ENCODE peak calls at places on chromosomes 16 and 17, in four cellular contexts. D is CD4-positive, alpha-beta T cell; X is BJ; P is mammary epithelial cell. H is an unnamed sample.

GRCh38 chr16:27285676-27286196 is 17.2 kb upstream of the NSMCE1 start:
- DNase-seq in D (no peak), X (no peak), P (no peak), H (no peak)

GRCh38 chr17:17380156-17380925 is 77.2 kb downstream of the NT5M start:
- DNase-seq in D (no peak), X (no peak), P (no peak), H (no peak)

GRCh38 chr16:20614201-20615141 is 38.3 kb upstream of the ACSM2B start:
- DNase-seq in D (no peak), X (no peak), P (no peak), H (no peak)

GRCh38 chr17:70144260-70144846 is 25.0 kb upstream of the KCNJ2 start:
- DNase-seq in D (no peak), X (no peak), P (peak; percentile 16), H (no peak)

GRCh38 chr17:81960130-81960958 is 643 bp downstream of the NOTUM start:
- DNase-seq in D (no peak), X (no peak), P (no peak), H (no peak)

GRCh38 chr16:85686912-85687591 is 1.7 kb downstream of the GINS2 start:
- DNase-seq in D (no peak), X (no peak), P (no peak), H (no peak)

GRCh38 chr16:53281280-53281679 is 153.0 kb upstream of the RBL2 start:
- DNase-seq in D (no peak), X (no peak), P (no peak), H (no peak)

GRCh38 chr17:83173180-83173996 is 94.0 kb downstream of the METRNL start:
- DNase-seq in D (no peak), X (no peak), P (no peak), H (no peak)

GRCh38 chr16:22373662-22374310 is 633 bp downstream of the CDR2 start:
- DNase-seq in D (peak; percentile 13), X (no peak), P (no peak), H (no peak)

GRCh38 chr16:15644306-15644961 is 1.5 kb upstream of the MARF1 start:
- DNase-seq in D (no peak), X (no peak), P (peak; percentile 96), H (no peak)

GRCh38 chr16:9275816-9276354 is 184.4 kb downstream of the HAPSTR1 start:
- DNase-seq in D (no peak), X (no peak), P (no peak), H (no peak)

GRCh38 chr16:89974860-89975259 is 26.3 kb downstream of the DEF8 start:
- DNase-seq in D (no peak), X (no peak), P (no peak), H (no peak)

GRCh38 chr16:29770250-29770929 is 7.7 kb upstream of the ZG16 start:
- DNase-seq in D (no peak), X (no peak), P (no peak), H (no peak)

GRCh38 chr17:34227707-34228106 is 27.4 kb upstream of the CCL2 start:
- DNase-seq in D (no peak), X (no peak), P (no peak), H (no peak)

GRCh38 chr17:34542700-34543336 is 36.6 kb upstream of the TMEM132E start:
- DNase-seq in D (peak; percentile 32), X (no peak), P (no peak), H (no peak)

GRCh38 chr16:1193143-1193824 is 31.8 kb downstream of the TPSG1 start:
- DNase-seq in D (no peak), X (no peak), P (no peak), H (no peak)

GRCh38 chr17:72916991-72917390 is 175.5 kb downstream of the SLC39A11 start:
- DNase-seq in D (no peak), X (no peak), P (no peak), H (peak; percentile 20)

GRCh38 chr17:72592242-72592966 is 471.6 kb downstream of the SOX9 start:
- DNase-seq in D (peak; percentile 17), X (no peak), P (peak; percentile 81), H (peak; percentile 67)

GRCh38 chr17:11901901-11902300 is 95.4 kb downstream of the ZNF18 start:
- DNase-seq in D (no peak), X (no peak), P (no peak), H (no peak)

GRCh38 chr17:69729937-69730336 is 315.4 kb downstream of the MAP2K6 start:
- DNase-seq in D (no peak), X (peak; percentile 27), P (peak; percentile 92), H (no peak)

GRCh38 chr17:34401165-34401564 is 38.1 kb upstream of the CCL1 start:
- DNase-seq in D (no peak), X (no peak), P (peak; percentile 4), H (no peak)

GRCh38 chr17:61209524-61209923 is 190.1 kb upstream of the TBX2 start:
- DNase-seq in D (no peak), X (no peak), P (no peak), H (no peak)

GRCh38 chr17:7912927-7913524 is 3.1 kb downstream of the RNF227 start:
- DNase-seq in D (peak; percentile 50), X (no peak), P (peak; percentile 68), H (peak; percentile 64)

GRCh38 chr16:74449470-74449869 is 28.2 kb upstream of the CLEC18B start:
- DNase-seq in D (no peak), X (no peak), P (peak; percentile 87), H (no peak)

GRCh38 chr17:65557349-65558310 is 3.8 kb downstream of the AXIN2 start:
- DNase-seq in D (peak; percentile 58), X (no peak), P (no peak), H (no peak)

GRCh38 chr16:30755955-30756780 is 5.7 kb downstream of the CFAP119 start:
- DNase-seq in D (no peak), X (no peak), P (no peak), H (no peak)

GRCh38 chr17:73278465-73279453 is 17.1 kb upstream of the CPSF4L start:
- DNase-seq in D (no peak), X (no peak), P (no peak), H (no peak)

GRCh38 chr16:49701867-49702494 is 153.9 kb downstream of the ZNF423 start:
- DNase-seq in D (no peak), X (no peak), P (no peak), H (no peak)

GRCh38 chr16:59236804-59237463 is 502.8 kb upstream of the GOT2 start:
- DNase-seq in D (no peak), X (no peak), P (no peak), H (no peak)

GRCh38 chr16:85437161-85438052 is 175.7 kb upstream of the GSE1 start:
- DNase-seq in D (no peak), X (no peak), P (no peak), H (no peak)

GRCh38 chr17:40317345-40317873 is 8.4 kb downstream of the RARA start:
- DNase-seq in D (peak; percentile 40), X (no peak), P (peak; percentile 67), H (no peak)

GRCh38 chr16:8675183-8676159 is 1.1 kb downstream of the ABAT start:
- DNase-seq in D (peak; percentile 28), X (no peak), P (no peak), H (no peak)

GRCh38 chr16:26454102-26454501 is 612.6 kb upstream of the C16orf82 start:
- DNase-seq in D (no peak), X (no peak), P (peak; percentile 0), H (no peak)

GRCh38 chr17:35866356-35866950 is 2.2 kb downstream of the HEATR9 start:
- DNase-seq in D (no peak), X (peak; percentile 24), P (no peak), H (no peak)

GRCh38 chr16:85148959-85149358 is 36.7 kb upstream of the CIBAR2 start:
- DNase-seq in D (no peak), X (no peak), P (no peak), H (no peak)

GRCh38 chr17:18917506-18918032 is 34.4 kb upstream of the SLC5A10 start:
- DNase-seq in D (no peak), X (no peak), P (no peak), H (no peak)

GRCh38 chr16:8096211-8096610 is 494.1 kb downstream of the TMEM114 start:
- DNase-seq in D (no peak), X (no peak), P (no peak), H (no peak)

GRCh38 chr17:732788-733720 is 658 bp downstream of the TLCD3A start:
- DNase-seq in D (no peak), X (no peak), P (peak; percentile 65), H (no peak)
- TF ChIP-seq CTCF in D (no peak), X (no peak), P (no peak), H (no peak)

GRCh38 chr17:21061971-21062526 is 19.2 kb upstream of the USP22 start:
- DNase-seq in D (no peak), X (no peak), P (no peak), H (no peak)
- TF ChIP-seq CTCF in D (no peak), X (no peak), P (no peak), H (no peak)

GRCh38 chr17:48128411-48128810 is 20.8 kb downstream of the SNX11 start:
- DNase-seq in D (no peak), X (no peak), P (no peak), H (no peak)

GRCh38 chr17:48134912-48135480 is 27.4 kb downstream of the SNX11 start:
- DNase-seq in D (no peak), X (no peak), P (no peak), H (no peak)

GRCh38 chr17:48129981-48130380 is 22.4 kb downstream of the SNX11 start:
- DNase-seq in D (no peak), X (no peak), P (no peak), H (no peak)

GRCh38 chr17:48131216-48131824 is 23.8 kb downstream of the SNX11 start:
- DNase-seq in D (peak; percentile 36), X (no peak), P (peak; percentile 46), H (peak; percentile 16)

GRCh38 chr17:48132375-48132774 is 24.8 kb downstream of the SNX11 start:
- DNase-seq in D (no peak), X (no peak), P (no peak), H (no peak)
- TF ChIP-seq CTCF in D (no peak), X (no peak), P (no peak), H (no peak)

DNA sequence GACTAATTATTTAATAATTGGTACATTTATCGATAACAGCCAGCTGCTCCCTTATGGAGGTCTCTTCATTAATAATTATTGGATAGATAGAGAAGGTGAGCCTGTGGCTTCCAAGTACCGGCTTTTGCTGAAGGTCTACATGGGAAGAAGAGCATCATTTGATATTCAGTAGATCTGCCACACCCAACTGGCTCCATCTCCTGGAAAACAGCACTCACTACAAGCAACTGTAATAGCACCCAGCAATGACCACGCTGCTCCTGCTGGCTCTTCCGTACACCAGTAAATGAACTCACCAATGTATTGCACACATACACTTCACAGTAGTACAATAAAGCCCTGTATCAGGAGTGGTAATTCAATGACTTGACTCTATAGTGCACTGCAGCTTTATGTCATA is 19.5 kb downstream of the MARVELD3 start:
- DNase-seq in D (no peak), X (no peak), P (peak; percentile 12), H (no peak)
- TF ChIP-seq CTCF in D (peak; percentile 24), X (peak; percentile 25), P (peak; percentile 60), H (peak; percentile 38)

H was measured in AG04450.